ENCODE peak calls at places on chromosomes 16 and 17, in four cellular contexts. D is esophagus squamous epithelium, J is tibial artery, K is mesendoderm. F is an unnamed sample.

GRCh38 chr16:5006348-5007193 is 27.2 kb downstream of the NAGPA start:
- DNase-seq in D (no peak), J (no peak), K (no peak), F (no peak)

GRCh38 chr17:46035112-46035818 is 36.2 kb downstream of the STH start:
- DNase-seq in J (no peak), D (no peak), K (peak), F (peak)

GRCh38 chr16:54772400-54772799 is 158.3 kb upstream of the IRX5 start:
- DNase-seq in J (no peak), K (no peak), D (no peak), F (no peak)

GRCh38 chr17:32609085-32609484 is 122.3 kb downstream of the CDK5R1 start:
- DNase-seq in D (no peak), K (no peak), J (no peak), F (peak)

GRCh38 chr17:67378444-67379250 is 1.6 kb downstream of the PITPNC1 start:
- DNase-seq in K (peak), J (peak), D (no peak), F (peak)

GRCh38 chr17:4033751-4034251 is 69.6 kb upstream of the ATP2A3 start:
- DNase-seq in J (no peak), K (no peak), D (no peak), F (no peak)

GRCh38 chr17:41631890-41632269 is 7.5 kb upstream of the KRT17 start:
- DNase-seq in J (no peak), D (no peak), K (no peak), F (no peak)

GRCh38 chr16:75550211-75550662 is 5.8 kb downstream of the TMEM231 start:
- DNase-seq in J (peak), K (peak), D (no peak), F (peak)

GRCh38 chr17:9893606-9894005 is 11.5 kb downstream of the RCVRN start:
- DNase-seq in J (no peak), K (no peak), D (no peak), F (peak)

GRCh38 chr16:20763461-20764232 is at the start of gene ACSM3:
- DNase-seq in J (peak), K (peak), D (no peak), F (peak)

GRCh38 chr17:44921122-44921882 is 6.0 kb upstream of the GFAP start:
- DNase-seq in K (peak), J (no peak), D (no peak), F (no peak)

GRCh38 chr16:22692916-22693646 is 120.9 kb upstream of the HS3ST2 start:
- DNase-seq in J (no peak), D (no peak), K (no peak), F (no peak)

GRCh38 chr17:42832213-42832933 is 824 bp upstream of the PSME3 start:
- DNase-seq in K (no peak), J (no peak), D (no peak), F (no peak)

GRCh38 chr16:3938843-3939624 is 58.5 kb upstream of the CREBBP start:
- DNase-seq in K (peak), D (no peak), J (no peak), F (peak)

GRCh38 chr17:58304735-58305486 is 23.7 kb downstream of the TSPOAP1 start:
- DNase-seq in J (peak), D (no peak), K (no peak), F (no peak)

GRCh38 chr17:68595496-68595895 is 5.7 kb downstream of the FAM20A start:
- DNase-seq in J (peak), K (no peak), D (no peak), F (no peak)

GRCh38 chr17:81666092-81666341 is 388 bp downstream of the OXLD1 start:
- DNase-seq in J (no peak), K (peak), D (no peak), F (peak)

GRCh38 chr16:20268409-20268808 is 58.9 kb downstream of the GP2 start:
- DNase-seq in K (no peak), J (no peak), D (no peak), F (no peak)

GRCh38 chr17:80650751-80651173 is 106.1 kb downstream of the RPTOR start:
- DNase-seq in J (no peak), K (peak), D (no peak), F (no peak)

GRCh38 chr17:57724729-57725125 is 20.4 kb downstream of the CCDC182 start:
- DNase-seq in K (no peak), J (no peak), D (no peak), F (no peak)

GRCh38 chr17:27339836-27340550 is 46.1 kb downstream of the WSB1 start:
- DNase-seq in K (peak), D (no peak), J (no peak), F (no peak)

GRCh38 chr17:78338860-78339259 is 21.0 kb downstream of the SOCS3 start:
- DNase-seq in K (no peak), D (no peak), J (no peak), F (no peak)

GRCh38 chr17:35287286-35287811 is 44.5 kb downstream of the SLFN5 start:
- DNase-seq in D (no peak), K (no peak), J (no peak), F (no peak)

GRCh38 chr17:41785876-41786226 is 660 bp downstream of the JUP start:
- DNase-seq in J (no peak), K (peak), D (no peak), F (peak)

GRCh38 chr17:49887086-49887743 is 39.3 kb upstream of the TAC4 start:
- DNase-seq in D (no peak), J (no peak), K (peak), F (no peak)

GRCh38 chr17:28547096-28547622 is 5.3 kb downstream of the UNC119 start:
- DNase-seq in D (no peak), K (no peak), J (no peak), F (no peak)

GRCh38 chr17:28547623-28548416 is 4.6 kb downstream of the UNC119 start:
- DNase-seq in D (no peak), K (peak), J (peak), F (peak)

GRCh38 chr17:28544402-28545140 is 7.9 kb downstream of the UNC119 start:
- DNase-seq in D (no peak), K (peak), J (no peak), F (no peak)

GRCh38 chr17:28545787-28546415 is 6.5 kb downstream of the UNC119 start:
- DNase-seq in K (no peak), D (no peak), J (no peak), F (no peak)

GRCh38 chr17:28545141-28545503 is 7.3 kb downstream of the UNC119 start:
- DNase-seq in J (no peak), D (no peak), K (no peak), F (no peak)
- H3K4me3 ChIP-seq in J (no peak), D (no peak), K (no peak), F (no peak)

GRCh38 chr16:78628526-78628925 is 529.1 kb downstream of the WWOX start:
- DNase-seq in J (no peak), K (no peak), D (no peak), F (no peak)
- H3K4me3 ChIP-seq in J (peak), K (no peak), D (no peak), F (no peak)

DNA sequence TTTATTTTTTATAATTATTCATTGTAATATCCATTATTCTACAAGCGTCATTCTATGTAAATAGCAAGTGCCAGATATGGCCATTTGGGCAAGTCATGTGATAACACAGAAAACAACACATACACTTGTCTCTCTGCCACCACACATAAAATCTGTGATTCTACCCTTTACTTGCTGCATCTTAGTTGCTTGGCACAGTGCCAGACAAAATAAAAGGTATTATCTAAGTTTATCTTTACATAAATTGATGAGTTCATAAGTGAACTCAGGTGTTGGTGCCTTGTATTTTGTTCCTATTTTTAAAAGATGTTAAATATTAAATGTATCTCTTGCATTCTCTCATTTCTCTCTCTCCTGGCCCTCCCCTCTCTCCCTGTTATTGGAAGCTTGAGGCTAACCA is 1458.7 kb downstream of the CDH11 start:
- DNase-seq in K (no peak), D (no peak), J (no peak), F (no peak)
- H3K4me3 ChIP-seq in K (no peak), D (no peak), J (no peak), F (no peak)

DNA sequence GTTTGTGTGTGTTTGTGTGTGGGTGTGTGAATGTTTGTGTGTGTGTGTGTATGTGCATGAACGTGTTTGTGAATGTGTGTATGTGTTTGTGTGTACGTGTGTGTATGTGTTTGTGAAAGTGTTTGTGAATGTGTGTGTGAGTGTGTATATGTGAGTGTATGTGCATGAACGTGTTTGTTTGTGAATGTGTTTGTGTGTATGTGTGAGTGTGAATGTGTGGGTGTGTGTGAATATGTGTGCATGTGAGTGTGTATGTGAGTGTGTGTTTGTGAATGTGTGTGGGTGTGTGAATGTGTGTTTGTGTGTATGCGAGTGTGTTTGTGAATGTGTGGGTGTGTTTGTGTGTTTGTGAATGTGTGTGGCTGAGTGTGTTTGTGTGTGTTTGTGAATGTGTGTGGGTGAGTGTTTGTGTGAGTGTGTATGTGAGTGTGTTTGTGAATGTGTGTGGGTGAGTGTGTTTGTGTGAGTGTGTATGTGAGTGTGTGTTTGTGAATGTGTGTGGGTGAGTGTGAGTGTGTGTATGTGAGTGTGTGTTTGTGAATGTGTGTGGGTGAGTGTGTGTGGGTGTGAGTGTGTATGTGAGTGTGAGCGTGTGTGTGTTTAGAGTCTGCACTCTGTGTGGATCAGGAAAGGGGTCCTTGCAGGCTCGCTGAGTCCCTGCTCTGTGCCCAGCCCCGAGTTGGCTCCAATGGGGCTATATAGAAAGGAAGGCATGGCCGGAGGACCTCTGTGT is 890 bp upstream of the CD300A start:
- DNase-seq in J (no peak), D (no peak), K (no peak), F (no peak)
- H3K4me3 ChIP-seq in J (no peak), D (peak), K (no peak), F (no peak)

GRCh38 chr17:40074871-40075215 is 12.1 kb downstream of the THRA start:
- DNase-seq in D (no peak), J (no peak), K (no peak), F (no peak)
- H3K4me3 ChIP-seq in D (no peak), J (peak), K (no peak), F (no peak)

GRCh38 chr16:11025120-11025531 is 80.8 kb downstream of the CLEC16A start:
- DNase-seq in D (no peak), K (no peak), J (no peak), F (no peak)
- H3K4me3 ChIP-seq in D (no peak), K (no peak), J (no peak), F (no peak)

DNA sequence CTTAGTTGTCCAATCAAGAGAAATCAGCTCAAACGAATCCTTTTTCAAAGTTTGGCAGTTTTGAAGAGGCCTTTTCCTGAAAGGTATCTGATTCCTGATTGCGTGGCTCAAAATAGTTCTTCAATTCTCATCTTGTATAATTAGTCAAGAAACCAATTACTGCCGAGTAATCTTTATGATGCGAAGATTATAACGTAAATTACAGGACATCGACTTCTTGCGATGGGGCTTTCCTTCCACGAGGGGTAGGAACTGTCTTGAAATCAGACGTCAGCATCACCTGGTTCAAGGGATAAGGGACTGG is 644 bp upstream of the ARL2BP start:
- DNase-seq in D (no peak), K (no peak), J (no peak), F (no peak)
- H3K4me3 ChIP-seq in D (peak), K (peak), J (peak), F (peak)

GRCh38 chr17:18921485-18921884 is 30.5 kb upstream of the SLC5A10 start:
- DNase-seq in K (no peak), D (no peak), J (no peak), F (no peak)
- H3K4me3 ChIP-seq in K (no peak), D (no peak), J (no peak), F (no peak)

GRCh38 chr16:87707714-87708113 is 58.1 kb downstream of the KLHDC4 start:
- DNase-seq in J (no peak), D (no peak), K (no peak), F (no peak)

GRCh38 chr16:87707097-87707496 is 58.7 kb downstream of the KLHDC4 start:
- DNase-seq in K (peak), J (no peak), D (no peak), F (no peak)

GRCh38 chr16:87708881-87709638 is 56.7 kb downstream of the KLHDC4 start:
- DNase-seq in D (no peak), K (no peak), J (no peak), F (no peak)

GRCh38 chr16:87709677-87710076 is 56.1 kb downstream of the KLHDC4 start:
- DNase-seq in J (no peak), K (no peak), D (no peak), F (no peak)

DNA sequence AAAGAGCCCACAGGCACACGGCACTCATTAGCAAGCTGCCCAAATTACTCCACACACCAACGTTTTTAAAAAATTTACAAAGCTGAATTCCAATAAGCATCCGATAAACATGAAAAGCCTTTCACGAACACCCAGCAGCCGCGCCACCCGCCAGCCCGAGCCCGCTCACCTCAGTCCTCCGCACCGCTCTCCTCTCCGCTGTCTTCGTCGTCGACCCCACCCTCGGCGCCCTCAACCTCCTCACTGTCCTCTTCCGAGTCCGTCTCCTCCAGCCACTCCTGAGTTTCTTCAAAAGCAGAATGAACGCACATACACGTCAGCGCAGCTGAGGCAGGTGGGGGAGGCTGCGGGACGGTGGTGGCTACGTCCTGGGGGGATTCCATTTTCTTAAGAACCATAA is 57.6 kb downstream of the KLHDC4 start:
- DNase-seq in J (no peak), K (no peak), D (no peak), F (no peak)
- H3K4me3 ChIP-seq in J (no peak), K (no peak), D (no peak), F (no peak)